ENCODE peak calls at places on chromosomes 11 and 22, in four cellular contexts. Q, J, W and N are unnamed samples.

GRCh38 chr22:42489000-42489399 is 30.6 kb downstream of the RRP7A start:
- DNase-seq in Q (no peak), J (no peak), W (no peak), N (no peak)

GRCh38 chr11:78227906-78228305 is 39.2 kb downstream of the USP35 start:
- DNase-seq in Q (no peak), J (no peak), W (no peak), N (no peak)

GRCh38 chr11:73974611-73975478 is 7.8 kb downstream of the UCP2 start:
- DNase-seq in Q (no peak), J (no peak), W (no peak), N (no peak)

GRCh38 chr11:72750556-72751292 is 1.5 kb downstream of the ARAP1 start:
- DNase-seq in Q (no peak), J (no peak), W (no peak), N (no peak)

GRCh38 chr11:91163619-91164451 is 941.0 kb upstream of the CHORDC1 start:
- DNase-seq in Q (peak), J (no peak), W (no peak), N (no peak)

GRCh38 chr11:128412847-128413791 is 174.2 kb downstream of the ETS1 start:
- DNase-seq in Q (peak), J (no peak), W (no peak), N (no peak)

GRCh38 chr11:11724994-11725393 is 103.2 kb upstream of the GALNT18 start:
- DNase-seq in Q (no peak), J (no peak), W (no peak), N (no peak)

GRCh38 chr11:82889133-82890001 is 10.9 kb downstream of the PRCP start:
- DNase-seq in Q (peak), J (peak), W (no peak), N (no peak)

GRCh38 chr11:128042290-128042751 is 545.0 kb downstream of the ETS1 start:
- DNase-seq in Q (no peak), J (no peak), W (no peak), N (no peak)

GRCh38 chr11:73625690-73626318 is 20.6 kb upstream of the PLEKHB1 start:
- DNase-seq in Q (peak), J (peak), W (peak), N (peak)

GRCh38 chr11:74771139-74771538 is 22.5 kb downstream of the RNF169 start:
- DNase-seq in Q (no peak), J (no peak), W (no peak), N (no peak)

GRCh38 chr22:21568207-21569075 is 927 bp downstream of the UBE2L3 start:
- DNase-seq in Q (peak), J (peak), W (no peak), N (no peak)

GRCh38 chr11:81915045-81915444 is 818.6 kb downstream of the FAM181B start:
- DNase-seq in Q (no peak), J (no peak), W (no peak), N (no peak)

GRCh38 chr22:45876136-45877035 is 100.6 kb downstream of the WNT7B start:
- DNase-seq in Q (no peak), J (no peak), W (no peak), N (peak)

GRCh38 chr11:46555269-46556054 is 38.4 kb downstream of the AMBRA1 start:
- DNase-seq in Q (no peak), J (no peak), W (no peak), N (no peak)

GRCh38 chr22:19105867-19106802 is 16.1 kb downstream of the DGCR2 start:
- DNase-seq in Q (no peak), J (peak), W (no peak), N (peak)

GRCh38 chr11:59207988-59208432 is 4.7 kb downstream of the MPEG1 start:
- DNase-seq in Q (peak), J (peak), W (no peak), N (no peak)

GRCh38 chr11:125777309-125777708 is 1.3 kb downstream of the PATE2 start:
- DNase-seq in Q (peak), J (no peak), W (no peak), N (no peak)

GRCh38 chr22:19759459-19759993 is 1.1 kb upstream of the TBX1 start:
- DNase-seq in Q (no peak), J (no peak), W (no peak), N (peak)

GRCh38 chr22:40121463-40121862 is 56.3 kb upstream of the TNRC6B start:
- DNase-seq in Q (no peak), J (peak), W (no peak), N (no peak)

GRCh38 chr22:31346733-31347250 is 646 bp upstream of the PATZ1 start:
- DNase-seq in Q (peak), J (peak), W (no peak), N (peak)

GRCh38 chr11:68128682-68129327 is 7.6 kb upstream of the CHKA start:
- DNase-seq in Q (peak), J (peak), W (no peak), N (peak)

GRCh38 chr11:132158696-132159095 is 788.3 kb downstream of the NTM start:
- DNase-seq in Q (peak), J (no peak), W (no peak), N (no peak)

GRCh38 chr11:73186886-73187285 is 31.2 kb upstream of the P2RY2 start:
- DNase-seq in Q (no peak), J (no peak), W (no peak), N (no peak)

GRCh38 chr11:60786811-60787567 is 1.9 kb downstream of the MS4A10 start:
- DNase-seq in Q (peak), J (no peak), W (no peak), N (no peak)

GRCh38 chr11:47572715-47573255 is 6.0 kb downstream of the KBTBD4 start:
- DNase-seq in Q (no peak), J (no peak), W (no peak), N (no peak)

GRCh38 chr11:117700551-117700950 is 96.5 kb downstream of the DSCAML1 start:
- DNase-seq in Q (no peak), J (no peak), W (no peak), N (no peak)

GRCh38 chr11:2462986-2463765 is 18.4 kb downstream of the KCNQ1 start:
- DNase-seq in Q (no peak), J (no peak), W (no peak), N (peak)

GRCh38 chr11:13160745-13161144 is 116.8 kb upstream of the BMAL1 start:
- DNase-seq in Q (no peak), J (no peak), W (no peak), N (no peak)
- H4K5ac ChIP-seq in Q (no peak), J (no peak), W (no peak), N (no peak)

GRCh38 chr11:66933508-66933907 is 24.7 kb downstream of the PC start:
- DNase-seq in Q (no peak), J (peak), W (no peak), N (no peak)

GRCh38 chr11:66934971-66935779 is 23.0 kb downstream of the PC start:
- DNase-seq in Q (peak), J (no peak), W (no peak), N (no peak)

GRCh38 chr11:66936326-66936725 is 21.9 kb downstream of the PC start:
- DNase-seq in Q (peak), J (no peak), W (no peak), N (no peak)

GRCh38 chr11:66929753-66930152 is 28.4 kb downstream of the PC start:
- DNase-seq in Q (no peak), J (no peak), W (no peak), N (no peak)

GRCh38 chr11:66932543-66932942 is 25.6 kb downstream of the PC start:
- DNase-seq in Q (no peak), J (no peak), W (no peak), N (no peak)
- H4K5ac ChIP-seq in Q (no peak), J (no peak), W (no peak), N (no peak)

GRCh38 chr11:113505046-113505445 is 29.8 kb upstream of the DRD2 start:
- DNase-seq in Q (no peak), J (no peak), W (no peak), N (no peak)

GRCh38 chr11:113504586-113504985 is 29.4 kb upstream of the DRD2 start:
- DNase-seq in Q (no peak), J (no peak), W (no peak), N (no peak)

GRCh38 chr11:113506893-113507292 is 31.7 kb upstream of the DRD2 start:
- DNase-seq in Q (no peak), J (no peak), W (no peak), N (no peak)

GRCh38 chr11:113506461-113506860 is 31.3 kb upstream of the DRD2 start:
- DNase-seq in Q (no peak), J (no peak), W (no peak), N (no peak)

DNA sequence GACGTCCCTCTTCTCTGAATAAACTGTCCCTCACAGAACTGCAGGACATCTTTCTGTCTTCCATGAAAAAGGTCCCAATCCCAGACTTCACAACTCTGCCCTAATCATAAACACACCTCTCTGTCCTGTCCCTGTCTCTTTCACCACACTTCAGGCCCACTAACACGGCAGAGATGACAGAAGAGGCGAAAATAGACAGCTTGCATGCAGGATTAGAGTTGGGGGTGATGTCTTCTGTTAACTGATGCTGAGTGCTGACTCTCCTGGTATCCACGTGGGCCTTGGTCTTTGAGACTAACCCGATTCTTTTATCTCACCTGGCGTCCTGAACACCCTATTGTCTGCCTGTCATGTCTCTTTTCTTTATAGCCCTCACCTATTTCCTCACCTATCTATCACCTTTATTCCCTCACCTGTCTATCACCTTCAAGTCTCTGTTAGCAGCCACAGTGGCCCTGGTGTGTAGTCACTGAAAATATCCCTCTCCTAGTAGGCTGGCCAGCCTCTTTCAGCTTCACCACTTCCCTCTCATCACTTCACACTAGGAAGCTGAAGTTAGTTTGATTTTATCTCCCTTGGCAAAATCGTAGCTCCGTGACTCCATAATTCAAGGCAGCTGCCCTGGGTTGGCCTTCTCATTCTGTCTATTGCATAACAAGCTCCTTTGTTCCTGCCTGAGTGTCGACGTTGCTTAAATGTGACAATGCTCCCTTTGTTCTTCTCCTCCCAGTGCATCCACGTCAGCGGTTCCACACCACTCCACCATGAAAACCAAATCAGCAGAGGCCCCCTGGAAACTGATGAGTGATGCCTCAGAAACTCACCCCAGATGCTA is 30.6 kb upstream of the DRD2 start:
- DNase-seq in Q (peak), J (peak), W (no peak), N (peak)
- H4K5ac ChIP-seq in Q (no peak), J (no peak), W (no peak), N (no peak)

GRCh38 chr11:36532908-36533601 is 23.0 kb upstream of the TRAF6 start:
- DNase-seq in Q (no peak), J (peak), W (no peak), N (no peak)
- H4K5ac ChIP-seq in Q (no peak), J (no peak), W (no peak), N (no peak)

GRCh38 chr11:40338739-40339138 is 1120.7 kb downstream of the LRRC4C start:
- DNase-seq in Q (peak), J (peak), W (no peak), N (no peak)
- H4K5ac ChIP-seq in Q (peak), J (no peak), W (no peak), N (no peak)

DNA sequence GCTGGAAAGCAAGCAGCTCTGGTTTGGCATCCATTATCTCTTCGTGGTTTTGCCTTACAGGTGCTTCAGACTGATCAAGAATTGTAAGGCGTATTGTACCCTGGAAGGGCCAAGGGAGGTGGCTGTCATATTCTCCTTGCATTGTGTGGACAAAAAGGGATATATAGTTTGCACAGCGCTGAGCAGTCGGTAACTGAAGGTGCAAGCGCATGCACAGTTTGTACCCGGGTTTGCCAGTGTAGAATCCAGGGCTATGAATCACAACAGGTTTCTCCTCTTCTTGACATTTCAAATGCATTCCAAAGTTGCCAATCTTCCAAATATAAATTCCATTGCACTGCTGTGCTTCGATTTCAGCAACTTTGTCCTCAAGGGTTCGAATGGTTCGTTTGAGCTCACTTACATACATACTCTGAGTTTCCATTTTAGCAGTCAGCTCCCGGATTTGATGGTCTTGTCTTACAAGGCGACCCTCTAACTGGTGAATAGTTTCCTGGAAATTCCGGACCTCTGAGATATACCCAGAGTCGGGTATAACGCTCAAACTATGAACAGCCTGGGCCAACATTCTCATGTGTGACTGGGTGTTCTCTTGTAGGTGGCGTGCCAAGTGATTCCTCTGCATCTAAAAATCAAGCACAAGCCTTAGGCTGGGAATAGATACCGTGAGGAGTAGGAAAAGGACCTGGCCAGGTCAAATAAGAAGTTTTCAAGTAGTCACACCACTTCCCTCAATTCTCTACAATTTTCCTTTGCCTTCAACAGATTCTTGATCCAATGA is 19.9 kb downstream of the TRAF6 start:
- DNase-seq in Q (no peak), J (no peak), W (no peak), N (no peak)
- H4K5ac ChIP-seq in Q (no peak), J (no peak), W (no peak), N (no peak)

GRCh38 chr11:36155301-36155700 is 133.9 kb downstream of the COMMD9 start:
- DNase-seq in Q (no peak), J (no peak), W (no peak), N (no peak)
- H4K5ac ChIP-seq in Q (no peak), J (no peak), W (no peak), N (no peak)

GRCh38 chr11:19800162-19800561 is 87.5 kb downstream of the NAV2 start:
- DNase-seq in Q (no peak), J (no peak), W (no peak), N (no peak)
- H4K5ac ChIP-seq in Q (no peak), J (no peak), W (no peak), N (no peak)